ENCODE peak calls at places on chromosome 2, in nine cellular contexts. G is uterus, P is hepatocyte, R is right cardiac atrium, Q is upper lobe of right lung, U is mammary epithelial cell, V is HCT116, O is GM23338, W is MM.1S. L is an unnamed sample.

GRCh38 chr2:196277002-196277401 is 105.6 kb upstream of the STK17B start:
- DNase-seq in V (no peak), Q (no peak), G (no peak), W (peak), R (no peak), P (peak), U (peak), O (peak), L (no peak)

GRCh38 chr2:238970553-238971081 is 122.7 kb downstream of the TWIST2 start:
- DNase-seq in P (peak), Q (peak), W (peak), V (peak), R (peak), G (peak), U (peak), O (peak), L (peak)

GRCh38 chr2:17830053-17831034 is 14.1 kb downstream of the MSGN1 start:
- DNase-seq in G (peak), O (peak), V (peak), Q (peak), W (peak), U (peak), P (peak), R (peak), L (peak)

GRCh38 chr2:202023198-202023903 is 10.3 kb upstream of the FZD7 start:
- DNase-seq in Q (peak), W (no peak), G (no peak), U (no peak), P (no peak), V (no peak), O (peak), R (no peak), L (no peak)

GRCh38 chr2:37323176-37323575 is 1.5 kb downstream of the PRKD3 start:
- DNase-seq in P (no peak), R (no peak), G (no peak), Q (no peak), V (no peak), O (no peak), W (peak), U (peak), L (no peak)

GRCh38 chr2:105538840-105539239 is 140.0 kb upstream of the FHL2 start:
- DNase-seq in W (no peak), V (no peak), P (no peak), U (no peak), R (no peak), O (no peak), G (no peak), Q (no peak), L (no peak)

GRCh38 chr2:20330202-20330601 is 20.4 kb downstream of the PUM2 start:
- DNase-seq in V (no peak), Q (no peak), G (no peak), U (no peak), O (no peak), W (no peak), R (no peak), P (no peak), L (no peak)

GRCh38 chr2:45653584-45653983 is 2.1 kb downstream of the PRKCE start:
- DNase-seq in W (no peak), P (no peak), O (no peak), U (no peak), V (no peak), Q (no peak), G (no peak), R (no peak), L (no peak)

GRCh38 chr2:189254268-189254883 is 74.8 kb upstream of the COL5A2 start:
- DNase-seq in Q (no peak), O (no peak), P (peak), U (peak), W (no peak), R (peak), G (peak), V (no peak), L (peak)

GRCh38 chr2:237968048-237968862 is 1.4 kb downstream of the UBE2F start:
- DNase-seq in U (peak), G (peak), Q (peak), V (no peak), P (peak), R (peak), W (peak), O (peak), L (peak)

GRCh38 chr2:61538179-61538919 is at the start of gene XPO1:
- DNase-seq in O (peak), G (peak), Q (peak), U (peak), R (peak), W (peak), P (peak), V (peak), L (peak)

GRCh38 chr2:176018708-176019107 is 16.6 kb upstream of the LNPK start:
- DNase-seq in U (peak), G (no peak), O (no peak), W (no peak), Q (no peak), R (no peak), P (no peak), V (no peak), L (peak)

GRCh38 chr2:119523959-119524694 is at the start of gene SCTR:
- DNase-seq in P (peak), U (no peak), V (no peak), R (no peak), W (no peak), O (peak), G (no peak), Q (peak), L (no peak)

DNA sequence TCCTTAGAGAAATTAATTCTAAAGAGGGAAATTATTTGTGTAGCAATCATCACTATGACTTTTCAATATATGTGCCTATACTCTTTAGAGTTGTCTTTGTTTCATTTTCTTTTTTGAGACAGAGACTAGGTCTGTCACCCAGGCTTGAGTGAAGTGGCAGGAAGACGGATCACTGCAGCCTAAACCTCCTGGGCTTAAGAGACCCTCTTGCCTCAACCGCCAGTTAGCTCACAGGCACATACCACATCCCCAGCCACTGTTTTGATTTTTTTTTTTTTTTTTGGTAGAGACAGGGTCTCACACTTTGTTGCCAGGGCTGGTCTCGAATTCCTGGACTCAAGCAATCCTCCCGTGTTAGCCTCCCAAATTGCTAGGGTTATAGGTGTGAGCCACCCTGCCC is 12.4 kb downstream of the YWHAQ start:
- DNase-seq in U (no peak), G (no peak), R (no peak), P (no peak), Q (no peak), O (no peak), V (no peak), W (peak), L (no peak)
- H3K27ac ChIP-seq in U (no peak), G (no peak), R (no peak), P (peak), Q (no peak), O (peak), V (no peak), W (no peak), L (no peak)

GRCh38 chr2:183229386-183229785 is 105.1 kb downstream of the NUP35 start:
- DNase-seq in Q (no peak), W (no peak), P (no peak), V (no peak), O (no peak), U (peak), G (no peak), R (no peak), L (no peak)

GRCh38 chr2:183232161-183232865 is 108.1 kb downstream of the NUP35 start:
- DNase-seq in R (no peak), V (no peak), P (no peak), U (no peak), W (no peak), G (no peak), Q (no peak), O (no peak), L (no peak)

GRCh38 chr2:183222751-183223150 is 98.5 kb downstream of the NUP35 start:
- DNase-seq in V (no peak), G (no peak), W (no peak), U (no peak), R (no peak), O (no peak), P (no peak), Q (no peak), L (no peak)

GRCh38 chr2:183224933-183225332 is 100.7 kb downstream of the NUP35 start:
- DNase-seq in O (no peak), U (no peak), W (no peak), V (no peak), Q (no peak), G (no peak), P (no peak), R (no peak), L (no peak)

DNA sequence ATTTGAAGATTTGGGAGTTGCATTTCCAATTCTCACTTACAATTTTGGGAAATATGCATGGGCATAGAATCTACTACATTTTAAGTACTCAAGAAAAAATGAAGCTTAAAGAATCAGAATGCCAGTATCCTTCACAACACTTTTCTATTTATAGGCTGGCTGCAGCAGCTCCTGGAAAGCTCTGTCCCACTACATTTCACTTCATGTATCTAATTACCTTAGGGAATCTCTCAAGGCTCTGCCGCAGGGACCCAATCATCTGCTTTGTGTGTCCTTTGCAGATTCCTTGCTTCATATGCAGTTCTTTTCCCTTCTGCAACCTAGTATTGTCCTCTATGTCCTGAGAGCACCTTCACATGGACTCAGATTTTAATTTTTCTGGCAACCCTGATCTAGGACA is 102.9 kb downstream of the NUP35 start:
- DNase-seq in U (no peak), V (no peak), Q (no peak), O (no peak), P (no peak), G (no peak), W (no peak), R (no peak), L (no peak)
- H3K27ac ChIP-seq in U (no peak), V (no peak), Q (no peak), O (no peak), P (no peak), G (no peak), W (no peak), R (no peak), L (no peak)

GRCh38 chr2:235416816-235417499 is 76.9 kb upstream of the AGAP1 start:
- DNase-seq in W (no peak), U (no peak), O (no peak), R (no peak), Q (no peak), G (no peak), P (peak), V (no peak), L (no peak)
- H3K27ac ChIP-seq in W (no peak), U (no peak), O (no peak), R (peak), Q (peak), G (no peak), P (no peak), V (no peak), L (no peak)

GRCh38 chr2:74290066-74290465 is 53.1 kb downstream of the SLC4A5 start:
- DNase-seq in G (no peak), O (no peak), Q (no peak), V (no peak), R (no peak), W (no peak), U (no peak), P (no peak), L (no peak)
- H3K27ac ChIP-seq in G (no peak), O (no peak), Q (no peak), V (no peak), R (no peak), W (peak), U (no peak), P (no peak), L (no peak)

DNA sequence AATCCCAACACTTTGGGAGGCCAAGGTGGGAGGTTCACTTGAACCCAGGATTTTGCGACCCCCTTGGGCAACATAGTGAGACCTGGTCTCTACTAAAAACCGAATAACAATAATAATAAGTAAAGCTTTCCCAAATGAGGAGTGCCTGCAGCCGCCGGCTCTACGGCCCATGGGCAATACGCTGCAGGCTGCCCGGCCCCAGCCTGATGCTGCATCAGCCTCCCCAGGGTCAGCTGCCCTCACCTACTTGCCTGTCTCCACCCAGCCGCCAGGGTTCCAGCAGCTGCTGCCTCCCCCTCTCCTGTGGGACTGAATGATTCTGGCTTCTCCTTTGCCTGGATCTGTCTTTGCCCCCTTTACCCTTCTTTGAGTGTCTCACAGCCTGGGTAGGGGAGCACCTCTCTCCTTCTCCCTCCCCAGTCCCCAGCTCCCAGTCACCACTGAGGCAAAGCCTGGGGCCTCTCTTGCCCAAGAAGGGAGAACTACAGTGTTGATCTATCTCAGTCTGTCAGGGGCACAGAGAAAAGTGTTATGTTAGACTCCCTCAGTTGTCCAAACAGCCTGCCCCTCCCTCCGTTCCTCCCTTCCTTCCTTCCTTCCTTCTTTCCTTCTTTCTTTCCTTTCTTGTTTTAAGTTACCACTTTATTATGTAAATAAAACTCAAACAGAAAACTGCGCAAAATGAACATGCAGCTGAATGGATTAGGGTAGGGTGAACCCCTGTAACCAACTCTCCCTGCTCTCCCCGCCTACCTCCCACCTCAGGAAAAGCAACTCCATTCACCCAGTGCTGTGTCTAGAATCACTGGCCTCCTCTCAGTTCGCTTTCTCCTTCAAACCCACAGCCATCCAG is 38.2 kb upstream of the NPAS2 start:
- DNase-seq in V (no peak), P (no peak), R (no peak), Q (no peak), U (no peak), W (no peak), O (peak), G (no peak), L (no peak)
- H3K27ac ChIP-seq in V (no peak), P (peak), R (no peak), Q (no peak), U (peak), W (no peak), O (no peak), G (no peak), L (no peak)

DNA sequence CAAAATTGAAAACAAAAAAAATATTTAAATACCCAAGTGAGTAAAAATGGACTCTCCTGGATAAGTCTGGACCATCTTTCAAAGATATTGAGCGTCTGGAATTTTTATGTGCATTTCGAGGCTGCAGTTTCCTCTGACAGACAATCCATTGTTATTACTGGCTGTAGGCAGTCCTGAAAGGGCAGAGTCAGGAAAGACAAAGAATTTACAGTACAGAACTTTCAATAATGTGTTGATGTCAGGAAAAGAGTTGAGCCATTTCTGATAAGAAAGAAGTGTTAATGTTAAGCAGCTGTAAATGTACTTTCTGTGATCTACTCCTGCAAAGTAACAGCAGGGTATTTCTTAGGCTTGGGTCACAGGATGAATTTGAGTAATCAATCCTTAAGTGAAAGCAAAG is 29.8 kb downstream of the TSPYL6 start:
- DNase-seq in U (no peak), O (no peak), G (no peak), P (no peak), W (no peak), R (no peak), V (no peak), Q (no peak), L (no peak)
- H3K27ac ChIP-seq in U (no peak), O (no peak), G (no peak), P (no peak), W (no peak), R (no peak), V (no peak), Q (no peak), L (no peak)

DNA sequence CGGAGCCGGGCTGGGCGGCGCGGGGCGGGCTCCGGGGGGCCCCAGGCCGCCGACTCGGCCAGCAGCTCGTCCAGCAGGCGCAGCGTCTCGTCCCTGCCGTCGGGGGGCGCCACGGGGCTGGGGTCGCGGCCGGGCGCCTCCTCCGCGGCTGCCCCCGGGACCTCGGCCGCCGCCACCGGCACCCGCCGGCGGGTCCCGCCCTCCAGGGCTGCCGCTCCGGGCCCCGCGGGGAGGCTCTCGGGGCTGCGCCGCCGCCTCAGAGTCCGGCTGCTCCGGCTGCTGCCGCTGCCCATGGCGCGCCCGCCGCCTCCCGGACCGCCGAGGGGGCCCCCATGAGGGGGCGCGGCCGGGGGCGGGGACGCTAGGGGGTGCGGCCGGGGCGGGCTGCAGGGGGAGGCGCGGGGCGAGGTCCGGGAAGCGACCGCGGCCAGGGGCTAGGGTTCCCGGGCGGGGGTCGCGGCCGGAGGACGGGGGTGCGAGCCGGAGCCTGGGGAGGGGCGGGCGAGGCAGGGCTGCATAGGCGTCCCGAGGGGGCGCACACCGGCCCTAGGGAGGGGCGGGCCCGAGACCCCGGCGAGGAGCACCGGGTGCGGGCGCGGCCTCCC is at the start of gene CYS1:
- DNase-seq in O (peak), P (peak), W (no peak), R (peak), V (no peak), U (no peak), Q (no peak), G (peak), L (no peak)
- H3K27ac ChIP-seq in O (no peak), P (peak), W (no peak), R (peak), V (peak), U (no peak), Q (peak), G (peak), L (no peak)

GRCh38 chr2:28247326-28247725 is 145.3 kb upstream of the FOSL2 start:
- DNase-seq in V (no peak), G (no peak), O (no peak), R (no peak), Q (no peak), P (no peak), W (no peak), U (no peak), L (no peak)
- H3K27ac ChIP-seq in V (no peak), G (peak), O (no peak), R (no peak), Q (no peak), P (no peak), W (no peak), U (no peak), L (no peak)

GRCh38 chr2:219369447-219369861 is 18.3 kb downstream of the DNPEP start:
- DNase-seq in P (no peak), W (no peak), G (peak), R (peak), O (no peak), Q (peak), U (peak), V (no peak), L (peak)
- H3K27ac ChIP-seq in P (peak), W (no peak), G (no peak), R (peak), O (no peak), Q (peak), U (no peak), V (no peak), L (no peak)

GRCh38 chr2:217231724-217232123 is 371.9 kb upstream of the TNP1 start:
- DNase-seq in P (no peak), U (no peak), W (no peak), Q (no peak), R (no peak), G (no peak), O (no peak), V (no peak), L (no peak)
- H3K27ac ChIP-seq in P (no peak), U (no peak), W (no peak), Q (no peak), R (no peak), G (no peak), O (no peak), V (no peak), L (no peak)